ENCODE peak calls at places on chromosome 18, in six cellular contexts. E, Z, H, I, R and C are unnamed samples.

GRCh38 chr18:78595924-78596573 is 383.6 kb upstream of the SALL3 start:
- DNase-seq in I (no peak), R (no peak), Z (no peak), E (no peak), H (no peak), C (no peak)

GRCh38 chr18:42087195-42087594 is 132.2 kb downstream of the PIK3C3 start:
- DNase-seq in I (no peak), Z (no peak), H (no peak), E (no peak), R (no peak), C (no peak)

GRCh38 chr18:55422456-55423185 is 165.4 kb downstream of the TCF4 start:
- DNase-seq in I (no peak), H (peak; percentile 55), Z (no peak), R (peak; percentile 78), E (no peak), C (peak; percentile 51)

GRCh38 chr18:58882681-58883080 is 18.0 kb downstream of the ZNF532 start:
- DNase-seq in I (no peak), E (no peak), R (no peak), H (no peak), Z (no peak), C (no peak)

GRCh38 chr18:45838302-45839070 is 13.0 kb downstream of the SIGLEC15 start:
- DNase-seq in R (no peak), Z (no peak), H (no peak), E (no peak), I (no peak), C (no peak)

GRCh38 chr18:74281011-74281638 is 10.6 kb downstream of the CYB5A start:
- DNase-seq in Z (no peak), E (no peak), H (no peak), R (no peak), I (no peak), C (peak; percentile 69)

GRCh38 chr18:36309436-36310391 is 12.2 kb downstream of the FHOD3 start:
- DNase-seq in E (no peak), H (no peak), I (peak; percentile 42), Z (peak; percentile 82), R (no peak), C (no peak)

GRCh38 chr18:31497711-31498449 is at the start of gene DSG2:
- DNase-seq in H (peak; percentile 37), I (peak; percentile 54), E (peak; percentile 86), Z (no peak), R (peak; percentile 62), C (peak; percentile 46)

GRCh38 chr18:79245517-79246001 is 150.2 kb upstream of the NFATC1 start:
- DNase-seq in I (peak; percentile 20), H (no peak), R (no peak), Z (peak; percentile 83), E (no peak), C (no peak)

GRCh38 chr18:30527226-30527625 is 515.3 kb downstream of the DSC3 start:
- DNase-seq in I (no peak), R (no peak), Z (no peak), H (no peak), E (no peak), C (no peak)

GRCh38 chr18:50356036-50356945 is 18.6 kb upstream of the SKA1 start:
- DNase-seq in R (no peak), Z (peak; percentile 28), I (no peak), H (no peak), E (no peak), C (no peak)

GRCh38 chr18:6255121-6255742 is 159.5 kb downstream of the L3MBTL4 start:
- DNase-seq in I (no peak), H (no peak), Z (no peak), R (no peak), E (no peak), C (no peak)

GRCh38 chr18:32424696-32425095 is 46.0 kb downstream of the GAREM1 start:
- DNase-seq in I (no peak), Z (no peak), E (no peak), R (no peak), H (peak; percentile 28), C (no peak)

GRCh38 chr18:46215902-46216723 is 111.9 kb downstream of the HAUS1 start:
- DNase-seq in I (no peak), E (no peak), R (peak; percentile 44), Z (no peak), H (no peak), C (no peak)

GRCh38 chr18:44715841-44716240 is 35.2 kb downstream of the SETBP1 start:
- DNase-seq in R (no peak), Z (no peak), I (no peak), E (no peak), H (no peak), C (no peak)

GRCh38 chr18:2983296-2983695 is 29.6 kb downstream of the LPIN2 start:
- DNase-seq in R (no peak), Z (no peak), I (no peak), E (no peak), H (no peak), C (no peak)

GRCh38 chr18:78448106-78448505 is 531.5 kb upstream of the SALL3 start:
- DNase-seq in Z (no peak), R (no peak), H (no peak), I (no peak), E (no peak), C (no peak)

GRCh38 chr18:66119347-66119746 is 368.5 kb downstream of the CDH7 start:
- DNase-seq in R (no peak), Z (no peak), H (no peak), E (no peak), I (no peak), C (no peak)

GRCh38 chr18:62448426-62448825 is 74.4 kb upstream of the ZCCHC2 start:
- DNase-seq in I (no peak), E (no peak), Z (no peak), H (no peak), R (no peak), C (no peak)

GRCh38 chr18:59556265-59556664 is 141.0 kb downstream of the CCBE1 start:
- DNase-seq in Z (no peak), H (no peak), R (no peak), E (no peak), I (no peak), C (no peak)

GRCh38 chr18:78831603-78832002 is 148.0 kb upstream of the SALL3 start:
- DNase-seq in I (no peak), R (no peak), Z (no peak), H (no peak), E (no peak), C (no peak)

GRCh38 chr18:58314284-58314683 is 270.3 kb downstream of the NEDD4L start:
- DNase-seq in I (no peak), Z (peak; percentile 53), H (peak; percentile 51), E (peak; percentile 68), R (peak; percentile 36), C (no peak)

GRCh38 chr18:33761363-33761762 is 183.3 kb downstream of the ASXL3 start:
- DNase-seq in I (no peak), R (no peak), H (no peak), E (no peak), Z (no peak), C (no peak)

GRCh38 chr18:36769172-36769571 is 59.6 kb downstream of the TPGS2 start:
- DNase-seq in E (no peak), Z (no peak), R (no peak), I (no peak), H (no peak), C (no peak)

GRCh38 chr18:12408247-12408869 is 629 bp downstream of the PRELID3A start:
- DNase-seq in Z (no peak), I (no peak), R (no peak), H (no peak), E (no peak), C (no peak)
- TF ChIP-seq POLR2A in Z (no peak), I (no peak), R (no peak), H (no peak), E (no peak), C (no peak)

GRCh38 chr18:11981383-11981632 is at the start of gene IMPA2:
- DNase-seq in R (no peak), E (no peak), H (no peak), I (no peak), Z (no peak), C (no peak)
- TF ChIP-seq POLR2A in R (peak; percentile 88), E (peak; percentile 79), H (peak; percentile 80), I (peak; percentile 89), Z (peak; percentile 50), C (peak; percentile 44)

GRCh38 chr18:9136315-9137141 is at the start of gene ANKRD12:
- DNase-seq in E (peak; percentile 96), Z (peak; percentile 89), R (peak; percentile 98), I (peak; percentile 83), H (peak; percentile 97), C (peak; percentile 96)

GRCh38 chr18:9135912-9136314 is 668 bp upstream of the ANKRD12 start:
- DNase-seq in E (no peak), Z (peak; percentile 43), I (peak; percentile 6), H (no peak), R (no peak), C (no peak)

GRCh38 chr18:9139400-9140039 is 2.9 kb downstream of the ANKRD12 start:
- DNase-seq in H (no peak), I (no peak), E (no peak), R (no peak), Z (no peak), C (no peak)

GRCh38 chr18:9135081-9135911 is 1.3 kb upstream of the ANKRD12 start:
- DNase-seq in Z (no peak), R (no peak), E (no peak), I (no peak), H (no peak), C (no peak)

DNA sequence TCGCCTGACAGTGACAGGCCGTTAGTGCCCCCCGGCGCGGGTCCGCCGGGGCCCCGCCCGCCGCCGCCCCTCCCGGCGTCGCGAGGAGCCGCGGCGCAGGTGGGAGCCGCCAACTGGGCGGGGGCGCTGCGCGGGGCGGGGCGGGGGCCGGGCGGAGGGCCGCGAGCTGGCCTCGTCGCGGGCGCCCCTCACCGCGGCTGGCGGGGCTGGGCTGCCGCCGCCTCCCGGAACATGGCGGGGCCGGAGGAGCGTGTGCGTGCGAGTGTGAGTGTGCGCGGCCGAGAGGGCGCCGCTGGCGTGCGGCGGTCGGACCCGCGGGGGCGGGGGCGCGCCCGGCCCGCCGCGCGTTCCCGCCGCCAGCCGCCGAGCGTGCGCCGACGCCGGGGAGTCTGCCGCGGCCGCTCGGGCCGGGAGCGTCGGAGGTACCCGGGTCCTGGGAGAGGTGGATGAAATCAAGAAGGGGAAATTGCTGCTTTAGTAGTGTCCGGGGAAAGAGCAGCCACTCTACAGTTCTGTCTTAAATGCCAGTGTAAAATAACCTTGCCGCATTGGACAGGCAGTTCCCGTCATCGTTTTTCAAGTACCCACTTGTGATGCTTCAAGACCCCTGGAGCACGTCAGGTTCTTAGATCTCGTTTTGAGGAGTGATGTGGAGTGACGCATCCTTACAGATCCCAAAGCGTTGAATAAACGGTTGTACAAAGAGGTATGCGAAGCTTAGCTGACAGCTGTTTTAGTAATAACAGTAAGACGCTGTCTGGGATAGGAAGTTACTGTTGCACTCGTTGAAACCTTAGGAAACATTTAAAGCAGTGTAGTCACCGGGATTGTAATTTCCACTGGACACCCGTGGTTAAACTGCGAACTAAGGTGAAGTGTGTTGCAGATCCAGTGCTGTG is 836 bp downstream of the ANKRD12 start:
- DNase-seq in H (peak; percentile 68), E (peak; percentile 52), R (peak; percentile 70), Z (peak; percentile 22), I (peak; percentile 37), C (peak; percentile 86)
- TF ChIP-seq POLR2A in H (no peak), E (peak; percentile 29), R (no peak), Z (no peak), I (peak; percentile 9), C (no peak)

GRCh38 chr18:11246466-11246865 is 97.1 kb upstream of the PIEZO2 start:
- DNase-seq in R (no peak), Z (no peak), H (no peak), I (no peak), E (no peak), C (no peak)
- TF ChIP-seq POLR2A in R (no peak), Z (no peak), H (no peak), I (no peak), E (no peak), C (no peak)

GRCh38 chr18:712401-713134 is at the start of gene ENOSF1:
- DNase-seq in H (peak; percentile 82), E (peak; percentile 86), Z (peak; percentile 54), I (peak; percentile 74), R (peak; percentile 80), C (peak; percentile 83)
- TF ChIP-seq POLR2A in H (peak; percentile 57), E (peak; percentile 32), Z (peak; percentile 58), I (peak; percentile 44), R (peak; percentile 20), C (no peak)